ENCODE peak calls at places on chromosomes 3 and 15, in six cellular contexts. One of them, this sample, is unnamed.

GRCh38 chr15:60070838-60071493 is 66.9 kb downstream of the FOXB1 start:
- DNase-seq in nephron progenitor cell: no peak
- DNase-seq in sigmoid colon: no peak
- DNase-seq in WTC11: no peak
- DNase-seq in colonic mucosa: no peak
- DNase-seq in omental fat pad: no peak
- DNase-seq in this sample: no peak

GRCh38 chr15:34362047-34362773 is 4.8 kb downstream of the LPCAT4 start:
- DNase-seq in WTC11: no peak
- DNase-seq in sigmoid colon: no peak
- DNase-seq in colonic mucosa: peak; percentile 92
- DNase-seq in nephron progenitor cell: no peak
- DNase-seq in omental fat pad: no peak
- DNase-seq in this sample: no peak

GRCh38 chr3:149325581-149325980 is 7.9 kb downstream of the TM4SF18 start:
- DNase-seq in nephron progenitor cell: no peak
- DNase-seq in sigmoid colon: no peak
- DNase-seq in colonic mucosa: no peak
- DNase-seq in WTC11: no peak
- DNase-seq in omental fat pad: no peak
- DNase-seq in this sample: no peak

GRCh38 chr15:62118446-62118964 is 46.6 kb downstream of the C2CD4B start:
- DNase-seq in WTC11: no peak
- DNase-seq in omental fat pad: no peak
- DNase-seq in sigmoid colon: no peak
- DNase-seq in nephron progenitor cell: no peak
- DNase-seq in colonic mucosa: no peak
- DNase-seq in this sample: no peak

GRCh38 chr3:134447371-134447770 is 38.4 kb downstream of the ANAPC13 start:
- DNase-seq in omental fat pad: no peak
- DNase-seq in nephron progenitor cell: no peak
- DNase-seq in WTC11: no peak
- DNase-seq in colonic mucosa: no peak
- DNase-seq in sigmoid colon: no peak
- DNase-seq in this sample: no peak

GRCh38 chr3:82416828-82417227 is 655.4 kb upstream of the GBE1 start:
- DNase-seq in WTC11: no peak
- DNase-seq in nephron progenitor cell: no peak
- DNase-seq in colonic mucosa: no peak
- DNase-seq in omental fat pad: no peak
- DNase-seq in sigmoid colon: no peak
- DNase-seq in this sample: no peak

GRCh38 chr15:83930392-83930791 is 276.5 kb downstream of the ADAMTSL3 start:
- DNase-seq in WTC11: no peak
- DNase-seq in sigmoid colon: no peak
- DNase-seq in colonic mucosa: no peak
- DNase-seq in nephron progenitor cell: no peak
- DNase-seq in omental fat pad: no peak
- DNase-seq in this sample: no peak

GRCh38 chr3:48034000-48034516 is 17.8 kb upstream of the MAP4 start:
- DNase-seq in nephron progenitor cell: no peak
- DNase-seq in colonic mucosa: no peak
- DNase-seq in omental fat pad: no peak
- DNase-seq in sigmoid colon: no peak
- DNase-seq in WTC11: no peak
- DNase-seq in this sample: no peak

DNA sequence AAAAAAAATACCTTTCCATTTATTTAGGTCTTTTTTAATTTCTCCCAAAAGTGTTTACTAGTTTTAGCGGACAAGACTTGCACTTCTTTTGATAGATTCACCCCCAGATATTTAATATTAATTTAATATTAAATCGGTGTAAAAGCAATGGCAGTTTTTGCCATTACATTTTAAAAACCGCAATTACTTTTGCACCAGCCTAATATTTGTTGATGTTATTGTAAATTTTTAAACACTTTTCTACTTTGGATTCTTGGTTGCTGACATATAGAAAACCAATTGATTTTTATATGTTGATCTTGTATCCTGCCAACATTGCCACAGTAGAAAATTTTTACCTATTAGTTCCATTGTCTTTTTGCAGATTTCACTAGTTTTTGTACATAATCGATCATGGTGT is 63.9 kb upstream of the PXYLP1 start:
- DNase-seq in omental fat pad: no peak
- DNase-seq in WTC11: no peak
- DNase-seq in nephron progenitor cell: no peak
- DNase-seq in colonic mucosa: no peak
- DNase-seq in sigmoid colon: no peak
- DNase-seq in this sample: no peak
- TF ChIP-seq CTCF in omental fat pad: no peak
- TF ChIP-seq CTCF in WTC11: no peak
- TF ChIP-seq CTCF in nephron progenitor cell: no peak
- TF ChIP-seq CTCF in colonic mucosa: no peak
- TF ChIP-seq CTCF in sigmoid colon: no peak
- TF ChIP-seq CTCF in this sample: no peak

GRCh38 chr15:25501828-25502446 is 63.1 kb upstream of the UBE3A start:
- DNase-seq in colonic mucosa: no peak
- DNase-seq in sigmoid colon: no peak
- DNase-seq in omental fat pad: no peak
- DNase-seq in nephron progenitor cell: no peak
- DNase-seq in WTC11: no peak
- DNase-seq in this sample: no peak
- TF ChIP-seq CTCF in colonic mucosa: peak; percentile 49
- TF ChIP-seq CTCF in sigmoid colon: no peak
- TF ChIP-seq CTCF in omental fat pad: no peak
- TF ChIP-seq CTCF in nephron progenitor cell: peak; percentile 44
- TF ChIP-seq CTCF in WTC11: peak; percentile 71
- TF ChIP-seq CTCF in this sample: peak; percentile 79

GRCh38 chr3:69879051-69879450 is 120.5 kb upstream of the SAMMSON start:
- DNase-seq in omental fat pad: no peak
- DNase-seq in sigmoid colon: no peak
- DNase-seq in nephron progenitor cell: no peak
- DNase-seq in WTC11: no peak
- DNase-seq in colonic mucosa: no peak
- DNase-seq in this sample: peak; percentile 68
- TF ChIP-seq CTCF in omental fat pad: no peak
- TF ChIP-seq CTCF in sigmoid colon: no peak
- TF ChIP-seq CTCF in nephron progenitor cell: no peak
- TF ChIP-seq CTCF in WTC11: no peak
- TF ChIP-seq CTCF in colonic mucosa: no peak
- TF ChIP-seq CTCF in this sample: no peak

DNA sequence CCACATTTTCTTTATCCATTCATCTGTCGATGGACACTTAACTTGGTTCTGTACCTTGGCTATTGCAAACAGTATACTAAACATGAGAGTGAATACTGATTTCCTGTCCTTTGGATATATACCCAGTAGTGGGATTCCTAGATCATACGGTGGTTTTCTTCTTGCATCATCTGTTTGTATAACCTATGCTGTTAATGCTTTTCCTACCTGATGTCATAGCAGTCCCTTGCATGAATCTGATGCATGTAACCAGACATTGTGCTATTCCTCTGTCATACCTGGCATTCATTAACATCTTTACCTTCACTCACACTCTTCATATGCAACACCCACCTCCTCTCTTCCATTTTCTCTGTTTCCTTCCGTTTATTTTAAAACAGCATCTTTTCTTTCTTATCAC is 185.2 kb downstream of the KLHL25 start:
- DNase-seq in WTC11: no peak
- DNase-seq in omental fat pad: no peak
- DNase-seq in nephron progenitor cell: no peak
- DNase-seq in sigmoid colon: no peak
- DNase-seq in colonic mucosa: no peak
- DNase-seq in this sample: no peak
- TF ChIP-seq CTCF in WTC11: no peak
- TF ChIP-seq CTCF in omental fat pad: no peak
- TF ChIP-seq CTCF in nephron progenitor cell: no peak
- TF ChIP-seq CTCF in sigmoid colon: no peak
- TF ChIP-seq CTCF in colonic mucosa: no peak
- TF ChIP-seq CTCF in this sample: no peak

GRCh38 chr3:38165722-38166387 is 518 bp downstream of the OXSR1 start:
- DNase-seq in nephron progenitor cell: no peak
- DNase-seq in WTC11: no peak
- DNase-seq in omental fat pad: no peak
- DNase-seq in sigmoid colon: peak; percentile 85
- DNase-seq in colonic mucosa: peak; percentile 67
- DNase-seq in this sample: peak; percentile 90
- TF ChIP-seq CTCF in nephron progenitor cell: no peak
- TF ChIP-seq CTCF in WTC11: no peak
- TF ChIP-seq CTCF in omental fat pad: no peak
- TF ChIP-seq CTCF in sigmoid colon: no peak
- TF ChIP-seq CTCF in colonic mucosa: no peak
- TF ChIP-seq CTCF in this sample: no peak

DNA sequence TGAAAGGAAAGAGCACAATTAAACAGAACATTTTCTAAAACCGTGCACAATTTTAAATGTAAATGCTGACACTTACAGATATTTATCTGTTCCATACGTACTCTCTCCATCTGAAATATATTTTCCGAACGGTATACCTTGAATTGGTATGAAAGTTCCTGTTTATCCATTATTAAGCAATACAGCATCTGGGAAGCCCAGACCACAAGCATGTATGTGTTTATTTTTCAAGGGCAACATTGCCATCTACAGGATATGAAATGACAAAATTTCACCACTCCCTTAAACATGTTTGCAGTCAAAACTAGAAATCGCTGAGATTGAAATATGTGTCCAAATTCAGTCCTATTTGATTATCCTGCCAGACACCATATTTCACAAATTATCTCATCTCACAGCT is 533.5 kb downstream of the TBL1XR1 start:
- DNase-seq in colonic mucosa: no peak
- DNase-seq in WTC11: no peak
- DNase-seq in omental fat pad: no peak
- DNase-seq in sigmoid colon: no peak
- DNase-seq in nephron progenitor cell: no peak
- DNase-seq in this sample: no peak
- TF ChIP-seq CTCF in colonic mucosa: no peak
- TF ChIP-seq CTCF in WTC11: no peak
- TF ChIP-seq CTCF in omental fat pad: no peak
- TF ChIP-seq CTCF in sigmoid colon: no peak
- TF ChIP-seq CTCF in nephron progenitor cell: peak; percentile 18
- TF ChIP-seq CTCF in this sample: peak; percentile 79

DNA sequence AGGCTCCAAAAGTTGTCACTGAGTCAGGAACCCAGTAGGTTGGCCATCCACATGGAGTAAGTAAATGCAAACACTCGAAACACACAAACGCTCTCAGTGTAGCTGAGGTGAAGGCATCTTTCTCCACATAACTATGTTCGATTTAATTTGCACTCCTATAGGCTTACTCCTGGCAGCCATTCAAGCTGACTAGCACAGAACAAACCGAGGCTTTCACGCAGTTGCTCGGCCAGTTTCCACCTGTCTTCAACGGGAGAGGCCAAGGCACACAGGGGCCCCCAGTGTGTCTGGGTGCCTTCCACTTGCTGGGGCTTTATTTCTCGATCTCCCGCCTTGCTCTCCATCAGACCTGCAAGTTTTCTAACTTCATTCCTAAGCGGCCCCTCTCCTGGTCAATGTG is 18.9 kb downstream of the RGMA start:
- DNase-seq in omental fat pad: no peak
- DNase-seq in nephron progenitor cell: no peak
- DNase-seq in sigmoid colon: no peak
- DNase-seq in WTC11: no peak
- DNase-seq in colonic mucosa: no peak
- DNase-seq in this sample: no peak
- TF ChIP-seq CTCF in omental fat pad: no peak
- TF ChIP-seq CTCF in nephron progenitor cell: no peak
- TF ChIP-seq CTCF in sigmoid colon: no peak
- TF ChIP-seq CTCF in WTC11: no peak
- TF ChIP-seq CTCF in colonic mucosa: no peak
- TF ChIP-seq CTCF in this sample: no peak